ENCODE peak calls at places on chromosomes 7 and 10, in eight cellular contexts. One of them, this sample, is unnamed.

GRCh38 chr7:138195207-138195606 is 118.9 kb downstream of the AKR1D1 start:
- DNase-seq in AG04450: no peak
- DNase-seq in heart right ventricle: no peak
- DNase-seq in thoracic aorta: no peak
- DNase-seq in thyroid gland: no peak
- DNase-seq in fibroblast of lung: no peak
- DNase-seq in mesothelial cell of epicardium: no peak
- DNase-seq in hepatocyte: no peak
- DNase-seq in this sample: no peak

GRCh38 chr7:74307738-74308505 is 18.7 kb downstream of the CLIP2 start:
- DNase-seq in AG04450: no peak
- DNase-seq in heart right ventricle: no peak
- DNase-seq in thoracic aorta: no peak
- DNase-seq in thyroid gland: peak; percentile 23
- DNase-seq in fibroblast of lung: peak; percentile 12
- DNase-seq in mesothelial cell of epicardium: no peak
- DNase-seq in hepatocyte: no peak
- DNase-seq in this sample: no peak

GRCh38 chr7:139094596-139094995 is 14.9 kb downstream of the ZC3HAV1 start:
- DNase-seq in AG04450: no peak
- DNase-seq in heart right ventricle: no peak
- DNase-seq in thoracic aorta: no peak
- DNase-seq in thyroid gland: peak; percentile 47
- DNase-seq in fibroblast of lung: no peak
- DNase-seq in mesothelial cell of epicardium: no peak
- DNase-seq in hepatocyte: no peak
- DNase-seq in this sample: peak; percentile 42

GRCh38 chr10:80407836-80408197 is 534 bp upstream of the PRXL2A start:
- DNase-seq in AG04450: no peak
- DNase-seq in heart right ventricle: no peak
- DNase-seq in thoracic aorta: no peak
- DNase-seq in thyroid gland: peak; percentile 62
- DNase-seq in fibroblast of lung: peak; percentile 55
- DNase-seq in mesothelial cell of epicardium: no peak
- DNase-seq in hepatocyte: peak; percentile 68
- DNase-seq in this sample: no peak

GRCh38 chr10:29285624-29286051 is 3.2 kb upstream of the LYZL1 start:
- DNase-seq in AG04450: no peak
- DNase-seq in heart right ventricle: no peak
- DNase-seq in thoracic aorta: no peak
- DNase-seq in thyroid gland: no peak
- DNase-seq in fibroblast of lung: no peak
- DNase-seq in mesothelial cell of epicardium: no peak
- DNase-seq in hepatocyte: no peak
- DNase-seq in this sample: no peak

GRCh38 chr10:119770928-119771327 is 45.1 kb downstream of the INPP5F start:
- DNase-seq in AG04450: no peak
- DNase-seq in heart right ventricle: no peak
- DNase-seq in thoracic aorta: no peak
- DNase-seq in thyroid gland: no peak
- DNase-seq in fibroblast of lung: peak; percentile 33
- DNase-seq in mesothelial cell of epicardium: no peak
- DNase-seq in hepatocyte: no peak
- DNase-seq in this sample: no peak

GRCh38 chr7:128026551-128026950 is 4.7 kb downstream of the LRRC4 start:
- DNase-seq in AG04450: no peak
- DNase-seq in heart right ventricle: no peak
- DNase-seq in thoracic aorta: no peak
- DNase-seq in thyroid gland: no peak
- DNase-seq in fibroblast of lung: no peak
- DNase-seq in mesothelial cell of epicardium: no peak
- DNase-seq in hepatocyte: no peak
- DNase-seq in this sample: no peak

GRCh38 chr7:861222-861621 is 15.1 kb upstream of the GET4 start:
- DNase-seq in AG04450: no peak
- DNase-seq in heart right ventricle: no peak
- DNase-seq in thoracic aorta: no peak
- DNase-seq in thyroid gland: no peak
- DNase-seq in fibroblast of lung: no peak
- DNase-seq in mesothelial cell of epicardium: no peak
- DNase-seq in hepatocyte: peak; percentile 76
- DNase-seq in this sample: no peak

GRCh38 chr10:60422809-60423208 is 33.1 kb upstream of the ANK3 start:
- DNase-seq in AG04450: no peak
- DNase-seq in heart right ventricle: no peak
- DNase-seq in thoracic aorta: no peak
- DNase-seq in thyroid gland: no peak
- DNase-seq in fibroblast of lung: no peak
- DNase-seq in mesothelial cell of epicardium: no peak
- DNase-seq in hepatocyte: no peak
- DNase-seq in this sample: no peak

GRCh38 chr7:156969972-156970420 is 20.5 kb downstream of the NOM1 start:
- DNase-seq in AG04450: no peak
- DNase-seq in heart right ventricle: no peak
- DNase-seq in thoracic aorta: no peak
- DNase-seq in thyroid gland: no peak
- DNase-seq in fibroblast of lung: no peak
- DNase-seq in mesothelial cell of epicardium: peak; percentile 20
- DNase-seq in hepatocyte: no peak
- DNase-seq in this sample: no peak

DNA sequence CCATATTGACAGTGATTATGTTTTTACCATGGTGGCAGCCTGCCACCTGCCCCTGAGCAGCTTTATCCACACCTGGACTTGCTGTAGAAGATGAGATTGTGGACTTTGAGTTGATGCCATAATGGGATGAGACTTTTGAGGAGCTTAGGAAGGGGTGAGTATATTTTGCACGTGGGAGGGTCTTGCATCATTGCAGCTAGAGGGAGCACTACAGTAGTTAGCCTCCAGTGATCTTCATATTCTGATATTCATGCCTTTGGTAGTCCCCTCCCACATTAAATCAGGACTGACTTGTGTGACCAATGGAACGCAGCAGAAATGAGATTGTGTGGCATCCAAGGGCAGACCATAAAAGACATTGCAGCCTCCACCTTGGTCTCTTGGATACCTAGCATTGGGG is 18.2 kb upstream of the COL13A1 start:
- DNase-seq in AG04450: no peak
- DNase-seq in heart right ventricle: no peak
- DNase-seq in thoracic aorta: no peak
- DNase-seq in thyroid gland: no peak
- DNase-seq in fibroblast of lung: no peak
- DNase-seq in mesothelial cell of epicardium: no peak
- DNase-seq in hepatocyte: no peak
- DNase-seq in this sample: no peak
- TF ChIP-seq CTCF in AG04450: no peak
- TF ChIP-seq CTCF in heart right ventricle: no peak
- TF ChIP-seq CTCF in thoracic aorta: no peak
- TF ChIP-seq CTCF in thyroid gland: no peak
- TF ChIP-seq CTCF in fibroblast of lung: no peak
- TF ChIP-seq CTCF in mesothelial cell of epicardium: no peak
- TF ChIP-seq CTCF in hepatocyte: no peak
- TF ChIP-seq CTCF in this sample: no peak

GRCh38 chr10:75293456-75293840 is 57.7 kb upstream of the COMTD1 start:
- DNase-seq in AG04450: no peak
- DNase-seq in heart right ventricle: no peak
- DNase-seq in thoracic aorta: no peak
- DNase-seq in thyroid gland: no peak
- DNase-seq in fibroblast of lung: peak; percentile 7
- DNase-seq in mesothelial cell of epicardium: no peak
- DNase-seq in hepatocyte: no peak
- DNase-seq in this sample: no peak

GRCh38 chr10:75294031-75294437 is 58.3 kb upstream of the COMTD1 start:
- DNase-seq in AG04450: no peak
- DNase-seq in heart right ventricle: no peak
- DNase-seq in thoracic aorta: no peak
- DNase-seq in thyroid gland: peak; percentile 5
- DNase-seq in fibroblast of lung: peak; percentile 8
- DNase-seq in mesothelial cell of epicardium: no peak
- DNase-seq in hepatocyte: no peak
- DNase-seq in this sample: no peak

GRCh38 chr10:75294518-75294865 is 58.7 kb upstream of the COMTD1 start:
- DNase-seq in AG04450: no peak
- DNase-seq in heart right ventricle: peak; percentile 23
- DNase-seq in thoracic aorta: no peak
- DNase-seq in thyroid gland: peak; percentile 45
- DNase-seq in fibroblast of lung: no peak
- DNase-seq in mesothelial cell of epicardium: no peak
- DNase-seq in hepatocyte: no peak
- DNase-seq in this sample: no peak

GRCh38 chr10:75295901-75296441 is 60.2 kb upstream of the COMTD1 start:
- DNase-seq in AG04450: no peak
- DNase-seq in heart right ventricle: peak; percentile 32
- DNase-seq in thoracic aorta: no peak
- DNase-seq in thyroid gland: no peak
- DNase-seq in fibroblast of lung: peak; percentile 40
- DNase-seq in mesothelial cell of epicardium: no peak
- DNase-seq in hepatocyte: no peak
- DNase-seq in this sample: no peak

DNA sequence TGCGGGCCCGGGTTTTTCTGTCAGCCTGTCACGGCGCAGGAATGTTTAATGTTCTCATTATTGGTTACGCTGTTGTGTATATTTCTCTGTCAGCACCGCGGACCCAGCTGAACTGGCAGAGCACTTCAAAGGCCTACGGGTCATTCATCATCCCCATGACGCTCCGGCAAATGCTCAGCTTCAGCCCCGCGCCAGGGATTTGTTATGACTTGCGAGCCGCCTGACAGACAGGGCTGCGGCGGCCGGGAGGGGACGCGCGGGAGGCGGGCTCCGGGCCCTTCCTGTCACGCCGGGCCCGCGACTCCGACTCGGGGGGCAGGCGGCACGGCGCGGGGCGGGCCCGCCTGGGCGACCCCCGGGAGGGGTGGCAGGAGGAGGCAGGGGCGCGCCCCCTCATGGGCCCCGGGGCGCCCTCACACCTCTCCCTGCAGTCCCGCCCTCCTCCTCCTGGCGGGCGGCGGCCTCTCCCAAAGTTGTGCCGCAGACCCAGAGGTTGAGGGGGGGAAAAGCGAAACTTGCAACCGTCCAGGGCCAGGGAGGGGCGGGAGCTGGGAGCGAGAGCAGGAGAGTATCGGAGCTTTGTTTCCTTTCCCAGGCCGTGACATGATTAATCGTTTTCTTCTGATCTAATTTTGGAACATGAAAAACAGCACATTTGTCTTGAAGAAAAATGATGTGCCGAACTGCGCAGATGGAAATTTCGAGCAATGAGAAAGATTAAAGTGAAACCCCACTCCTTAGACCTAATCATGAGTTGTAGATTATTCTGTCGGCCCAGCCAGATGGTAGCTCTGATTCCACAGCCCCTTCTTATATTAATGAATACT is 59.3 kb upstream of the COMTD1 start:
- DNase-seq in AG04450: peak; percentile 86
- DNase-seq in heart right ventricle: peak; percentile 82
- DNase-seq in thoracic aorta: peak; percentile 81
- DNase-seq in thyroid gland: peak; percentile 78
- DNase-seq in fibroblast of lung: peak; percentile 95
- DNase-seq in mesothelial cell of epicardium: peak; percentile 86
- DNase-seq in hepatocyte: peak; percentile 91
- DNase-seq in this sample: peak; percentile 48
- TF ChIP-seq CTCF in AG04450: no peak
- TF ChIP-seq CTCF in heart right ventricle: peak; percentile 16
- TF ChIP-seq CTCF in thoracic aorta: peak; percentile 26
- TF ChIP-seq CTCF in thyroid gland: peak; percentile 38
- TF ChIP-seq CTCF in fibroblast of lung: no peak
- TF ChIP-seq CTCF in mesothelial cell of epicardium: no peak
- TF ChIP-seq CTCF in hepatocyte: peak; percentile 16
- TF ChIP-seq CTCF in this sample: peak; percentile 22

GRCh38 chr10:85513450-85513849 is 853.1 kb downstream of the GRID1 start:
- DNase-seq in AG04450: no peak
- DNase-seq in heart right ventricle: no peak
- DNase-seq in thoracic aorta: no peak
- DNase-seq in thyroid gland: no peak
- DNase-seq in fibroblast of lung: no peak
- DNase-seq in mesothelial cell of epicardium: no peak
- DNase-seq in hepatocyte: no peak
- DNase-seq in this sample: no peak

GRCh38 chr10:85508159-85508558 is 858.4 kb downstream of the GRID1 start:
- DNase-seq in AG04450: no peak
- DNase-seq in heart right ventricle: no peak
- DNase-seq in thoracic aorta: no peak
- DNase-seq in thyroid gland: no peak
- DNase-seq in fibroblast of lung: no peak
- DNase-seq in mesothelial cell of epicardium: no peak
- DNase-seq in hepatocyte: no peak
- DNase-seq in this sample: no peak

GRCh38 chr10:85515316-85515715 is 851.3 kb downstream of the GRID1 start:
- DNase-seq in AG04450: no peak
- DNase-seq in heart right ventricle: no peak
- DNase-seq in thoracic aorta: no peak
- DNase-seq in thyroid gland: peak; percentile 53
- DNase-seq in fibroblast of lung: no peak
- DNase-seq in mesothelial cell of epicardium: no peak
- DNase-seq in hepatocyte: no peak
- DNase-seq in this sample: no peak

DNA sequence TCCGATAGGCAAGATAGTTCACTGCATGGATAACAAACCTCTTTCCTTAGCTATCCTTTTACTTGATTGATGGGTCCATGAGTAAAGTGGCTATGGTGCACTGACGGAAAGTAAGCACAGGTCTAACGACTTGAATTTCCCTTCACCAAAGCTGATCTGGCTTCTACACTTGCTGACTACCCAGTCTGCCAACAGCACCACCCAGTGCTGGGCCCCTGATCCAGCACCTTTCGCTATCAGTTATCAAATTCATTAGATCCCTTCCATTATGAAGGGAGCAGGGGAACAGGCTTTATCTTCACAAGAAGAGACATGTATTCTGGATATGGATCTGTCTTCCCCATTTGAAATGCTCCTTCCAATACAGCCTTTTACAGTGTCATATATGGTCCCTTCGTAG is 855.9 kb downstream of the GRID1 start:
- DNase-seq in AG04450: no peak
- DNase-seq in heart right ventricle: no peak
- DNase-seq in thoracic aorta: no peak
- DNase-seq in thyroid gland: no peak
- DNase-seq in fibroblast of lung: no peak
- DNase-seq in mesothelial cell of epicardium: no peak
- DNase-seq in hepatocyte: no peak
- DNase-seq in this sample: no peak
- TF ChIP-seq CTCF in AG04450: no peak
- TF ChIP-seq CTCF in heart right ventricle: peak; percentile 29
- TF ChIP-seq CTCF in thoracic aorta: no peak
- TF ChIP-seq CTCF in thyroid gland: no peak
- TF ChIP-seq CTCF in fibroblast of lung: no peak
- TF ChIP-seq CTCF in mesothelial cell of epicardium: no peak
- TF ChIP-seq CTCF in hepatocyte: no peak
- TF ChIP-seq CTCF in this sample: no peak

GRCh38 chr7:116120839-116121238 is 89.5 kb upstream of the TES start:
- DNase-seq in AG04450: no peak
- DNase-seq in heart right ventricle: no peak
- DNase-seq in thoracic aorta: no peak
- DNase-seq in thyroid gland: no peak
- DNase-seq in fibroblast of lung: no peak
- DNase-seq in mesothelial cell of epicardium: no peak
- DNase-seq in hepatocyte: no peak
- DNase-seq in this sample: no peak

GRCh38 chr7:116128139-116128538 is 82.2 kb upstream of the TES start:
- DNase-seq in AG04450: no peak
- DNase-seq in heart right ventricle: no peak
- DNase-seq in thoracic aorta: no peak
- DNase-seq in thyroid gland: no peak
- DNase-seq in fibroblast of lung: no peak
- DNase-seq in mesothelial cell of epicardium: no peak
- DNase-seq in hepatocyte: no peak
- DNase-seq in this sample: no peak

GRCh38 chr7:116122972-116123595 is 87.3 kb upstream of the TES start:
- DNase-seq in AG04450: peak; percentile 38
- DNase-seq in heart right ventricle: no peak
- DNase-seq in thoracic aorta: no peak
- DNase-seq in thyroid gland: peak; percentile 13
- DNase-seq in fibroblast of lung: peak; percentile 48
- DNase-seq in mesothelial cell of epicardium: no peak
- DNase-seq in hepatocyte: peak; percentile 57
- DNase-seq in this sample: no peak
- TF ChIP-seq CTCF in AG04450: peak; percentile 83
- TF ChIP-seq CTCF in heart right ventricle: peak; percentile 43
- TF ChIP-seq CTCF in thoracic aorta: peak; percentile 40
- TF ChIP-seq CTCF in thyroid gland: peak; percentile 87
- TF ChIP-seq CTCF in fibroblast of lung: peak; percentile 66
- TF ChIP-seq CTCF in mesothelial cell of epicardium: peak; percentile 74
- TF ChIP-seq CTCF in hepatocyte: peak; percentile 82
- TF ChIP-seq CTCF in this sample: peak; percentile 51